ENCODE peak calls at places on chromosome 20, in eight cellular contexts. A, H, G, C, N, T, E and U are unnamed samples.

GRCh38 chr20:60172306-60172984 is 214.2 kb downstream of the CDH26 start:
- DNase-seq in H (no peak), G (peak; percentile 3), T (no peak), N (no peak), C (no peak), E (no peak), A (no peak), U (no peak)

GRCh38 chr20:29876911-29877285 is 1380.6 kb upstream of the DEFB115 start:
- DNase-seq in A (no peak), C (no peak), H (peak; percentile 51), N (no peak), T (no peak), E (no peak), G (no peak), U (no peak)

GRCh38 chr20:58048096-58048702 is 180.3 kb downstream of the ANKRD60 start:
- DNase-seq in N (no peak), H (no peak), E (no peak), G (no peak), T (no peak), C (no peak), A (peak; percentile 60), U (no peak)

GRCh38 chr20:20489054-20489453 is 121.2 kb downstream of the INSM1 start:
- DNase-seq in T (no peak), E (no peak), A (no peak), N (no peak), C (no peak), H (no peak), G (no peak), U (no peak)

GRCh38 chr20:46690219-46691111 is 1.2 kb upstream of the TP53RK start:
- DNase-seq in N (no peak), G (no peak), A (no peak), C (no peak), H (no peak), E (no peak), T (no peak), U (no peak)

GRCh38 chr20:60095456-60095855 is 137.2 kb downstream of the CDH26 start:
- DNase-seq in A (peak; percentile 2), N (no peak), E (no peak), T (no peak), H (no peak), G (no peak), C (no peak), U (no peak)

GRCh38 chr20:59835057-59835447 is 98.4 kb downstream of the SYCP2 start:
- DNase-seq in T (no peak), G (no peak), E (no peak), H (no peak), C (peak; percentile 9), A (peak; percentile 29), N (no peak), U (no peak)

GRCh38 chr20:36463212-36464061 is 77.9 kb upstream of the MYL9 start:
- DNase-seq in E (no peak), N (no peak), C (no peak), A (no peak), T (no peak), H (no peak), G (no peak), U (no peak)

GRCh38 chr20:46027245-46027853 is 1.7 kb upstream of the SLC12A5 start:
- DNase-seq in T (peak; percentile 41), H (no peak), N (no peak), C (no peak), A (peak; percentile 69), E (no peak), G (no peak), U (no peak)

GRCh38 chr20:58406422-58407001 is 17.5 kb downstream of the VAPB start:
- DNase-seq in T (no peak), G (no peak), C (no peak), A (no peak), H (no peak), N (no peak), E (no peak), U (no peak)

GRCh38 chr20:35562541-35563110 is 20.7 kb downstream of the ERGIC3 start:
- DNase-seq in E (no peak), T (no peak), G (no peak), N (no peak), H (no peak), A (no peak), C (no peak), U (no peak)

GRCh38 chr20:32912688-32913087 is 54.0 kb downstream of the EFCAB8 start:
- DNase-seq in N (no peak), H (no peak), T (no peak), A (no peak), E (no peak), C (no peak), G (no peak), U (no peak)

GRCh38 chr20:17841751-17842191 is 126.8 kb downstream of the SNX5 start:
- DNase-seq in C (peak; percentile 67), A (peak; percentile 73), T (peak; percentile 61), E (no peak), H (no peak), N (no peak), G (no peak), U (peak; percentile 76)

GRCh38 chr20:62923669-62924566 is 2.4 kb downstream of the DIDO1 start:
- DNase-seq in T (no peak), A (no peak), C (no peak), E (no peak), N (no peak), G (no peak), H (no peak), U (no peak)

DNA sequence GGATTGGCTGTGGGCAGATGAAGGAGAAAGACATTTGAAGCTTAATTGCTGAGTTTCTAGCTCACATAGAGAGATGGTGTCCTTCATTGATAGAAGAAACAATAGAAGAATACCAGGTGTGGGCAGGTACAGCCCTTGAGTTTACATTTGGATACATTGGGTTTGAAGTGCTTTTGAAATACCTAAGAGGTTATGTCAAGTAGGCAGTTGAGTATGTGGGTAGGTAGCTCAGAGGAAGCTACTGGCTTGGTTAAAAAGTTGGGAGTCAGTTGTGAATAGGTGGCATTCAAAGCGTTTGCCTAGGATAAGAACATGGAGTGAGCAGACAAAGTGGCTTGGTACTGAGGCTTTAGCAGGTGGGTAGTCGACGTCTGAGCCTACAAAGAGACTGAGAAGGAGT is 25.0 kb downstream of the NDUFAF5 start:
- DNase-seq in G (no peak), H (no peak), T (no peak), E (no peak), A (no peak), N (no peak), C (no peak), U (no peak)
- H3K36me3 ChIP-seq in G (peaks cover 15% of the 10 kb centered on the region), H (no peaks in the 10 kb centered on the region), T (no peaks in the 10 kb centered on the region), E (peaks cover 100% of the 10 kb centered on the region), A (peaks cover 52% of the 10 kb centered on the region), N (peaks cover 67% of the 10 kb centered on the region), C (peaks cover 96% of the 10 kb centered on the region), U (peaks cover 80% of the 10 kb centered on the region)

DNA sequence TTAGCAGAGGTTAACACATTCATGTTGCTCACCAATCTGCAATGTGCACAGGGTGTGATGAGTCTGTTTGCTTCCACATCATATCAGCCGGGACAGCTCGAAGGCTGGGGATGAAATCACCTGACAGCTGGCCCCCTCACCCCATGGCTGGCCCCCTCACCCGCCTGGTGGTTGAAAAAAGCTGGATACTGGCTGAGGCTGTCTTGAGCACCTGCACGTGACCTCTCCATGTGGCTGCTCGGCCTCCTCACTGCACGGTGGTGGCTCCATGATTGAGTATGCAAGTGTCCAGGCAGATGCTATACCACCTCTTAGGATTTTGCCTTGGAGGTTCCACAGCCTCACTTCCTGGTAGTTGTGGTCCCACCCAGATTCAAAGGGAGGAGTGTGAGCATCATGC is 29.7 kb upstream of the SYNDIG1 start:
- DNase-seq in G (no peak), A (no peak), T (no peak), N (no peak), H (no peak), E (no peak), C (no peak), U (no peak)
- H3K36me3 ChIP-seq in G (no peaks in the 10 kb centered on the region), A (no peaks in the 10 kb centered on the region), T (no peaks in the 10 kb centered on the region), N (no peaks in the 10 kb centered on the region), H (no peaks in the 10 kb centered on the region), E (no peaks in the 10 kb centered on the region), C (no peaks in the 10 kb centered on the region), U (no peaks in the 10 kb centered on the region)

GRCh38 chr20:34491932-34492509 is 24.2 kb upstream of the DYNLRB1 start:
- DNase-seq in N (no peak), G (no peak), C (no peak), A (no peak), T (no peak), E (no peak), H (no peak), U (no peak)
- H3K36me3 ChIP-seq in N (peaks cover 26% of the 10 kb centered on the region), G (peaks cover 6% of the 10 kb centered on the region), C (peaks cover 94% of the 10 kb centered on the region), A (peaks cover 38% of the 10 kb centered on the region), T (no peaks in the 10 kb centered on the region), E (peaks cover 100% of the 10 kb centered on the region), H (no peaks in the 10 kb centered on the region), U (peaks cover 51% of the 10 kb centered on the region)

DNA sequence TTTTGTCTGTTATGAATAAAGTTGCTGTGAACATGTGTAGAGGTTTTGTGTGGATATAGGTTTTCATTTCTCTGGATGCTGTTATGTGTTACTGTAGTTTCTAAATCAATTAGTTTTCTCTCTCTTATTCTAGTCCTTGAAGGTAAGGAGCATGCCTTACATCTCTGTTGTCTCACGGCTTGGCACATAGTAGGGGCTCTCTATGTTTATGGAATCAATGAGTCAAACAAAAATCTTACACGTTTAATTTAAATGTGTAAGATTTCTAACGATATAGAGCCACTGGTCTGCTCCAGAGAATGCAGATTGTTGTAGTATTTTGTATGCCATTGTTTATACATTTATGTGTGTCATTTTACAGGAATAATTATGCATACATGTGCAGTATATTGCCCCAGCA is 15.3 kb upstream of the DHX35 start:
- DNase-seq in T (no peak), A (no peak), H (no peak), C (no peak), N (no peak), G (no peak), E (no peak), U (no peak)
- H3K36me3 ChIP-seq in T (no peaks in the 10 kb centered on the region), A (peaks cover 9% of the 10 kb centered on the region), H (no peaks in the 10 kb centered on the region), C (no peaks in the 10 kb centered on the region), N (no peaks in the 10 kb centered on the region), G (peaks cover 3% of the 10 kb centered on the region), E (peaks cover 71% of the 10 kb centered on the region), U (no peaks in the 10 kb centered on the region)

DNA sequence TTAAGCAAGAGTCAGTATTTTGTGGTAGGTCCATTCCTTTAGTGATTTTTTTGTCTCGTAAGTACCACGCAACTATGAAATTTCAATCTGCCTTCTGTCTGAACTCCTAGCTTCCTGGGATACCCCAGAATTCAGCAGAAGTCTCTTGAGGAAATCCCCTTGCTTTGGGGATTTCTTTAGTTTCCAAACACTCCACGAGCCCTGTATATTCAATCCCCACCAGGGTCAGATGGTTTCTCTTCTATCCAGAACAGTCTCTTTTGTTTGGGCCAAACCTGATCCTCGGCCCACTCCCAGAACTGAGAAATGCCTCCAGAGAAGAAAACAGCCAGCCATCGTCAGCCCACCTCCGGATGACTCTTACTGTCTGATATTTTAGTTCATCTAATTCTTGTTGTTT is 113.0 kb downstream of the CHD6 start:
- DNase-seq in H (no peak), C (no peak), T (no peak), N (no peak), A (no peak), G (no peak), E (no peak), U (no peak)
- H3K36me3 ChIP-seq in H (no peaks in the 10 kb centered on the region), C (peaks cover 4% of the 10 kb centered on the region), T (no peaks in the 10 kb centered on the region), N (no peaks in the 10 kb centered on the region), A (peaks cover 3% of the 10 kb centered on the region), G (no peaks in the 10 kb centered on the region), E (peaks cover 16% of the 10 kb centered on the region), U (peaks cover 11% of the 10 kb centered on the region)